ENCODE peak calls at places on chromosomes 4 and X, in nine cellular contexts. X is tibial artery, Y is kidney epithelial cell, Z is AG04450, T is neural progenitor cell, F is choroid plexus epithelial cell, G is keratinocyte, V is A549, P is right lobe of liver. U is an unnamed sample.

GRCh38 chr4:173370130-173370476 is 651 bp upstream of the SAP30 start:
- DNase-seq in X (peak), Y (no peak), Z (no peak), T (no peak), F (no peak), G (no peak), V (peak), P (peak), U (no peak)

GRCh38 chr4:5812506-5813229 is 80.2 kb downstream of the CRMP1 start:
- DNase-seq in X (peak), Y (peak), Z (peak), T (peak), F (peak), G (peak), V (peak), P (no peak), U (peak)

GRCh38 chr4:38160487-38161207 is 200.4 kb downstream of the PTTG2 start:
- DNase-seq in X (no peak), Y (peak), Z (peak), T (peak), F (peak), G (peak), V (peak), P (no peak), U (peak)

GRCh38 chr4:123674752-123675151 is 278.2 kb downstream of the SPRY1 start:
- DNase-seq in X (no peak), Y (no peak), Z (no peak), T (no peak), F (no peak), G (no peak), V (no peak), P (no peak), U (no peak)

GRCh38 chrX:24150051-24150790 is 692 bp downstream of the ZFX start:
- DNase-seq in X (peak), Y (peak), Z (peak), T (peak), F (peak), G (no peak), V (peak), P (peak), U (peak)

GRCh38 chrX:100072286-100072685 is 337.8 kb downstream of the PCDH19 start:
- DNase-seq in X (no peak), Y (no peak), Z (no peak), T (no peak), F (no peak), G (no peak), V (no peak), P (no peak), U (peak)

GRCh38 chrX:110310896-110311295 is 7.0 kb downstream of the AMMECR1 start:
- DNase-seq in X (no peak), Y (no peak), Z (no peak), T (no peak), F (no peak), G (no peak), V (no peak), P (no peak), U (peak)

GRCh38 chrX:1224954-1225353 is 12.5 kb upstream of the CRLF2 start:
- DNase-seq in X (no peak), Y (no peak), Z (no peak), T (peak), F (no peak), G (no peak), V (no peak), P (no peak), U (no peak)

GRCh38 chr4:141283563-141283962 is 62.9 kb downstream of the ZNF330 start:
- DNase-seq in X (no peak), Y (no peak), Z (no peak), T (no peak), F (no peak), G (no peak), V (no peak), P (no peak), U (no peak)

GRCh38 chr4:20266215-20267082 is 14.7 kb downstream of the SLIT2 start:
- DNase-seq in X (no peak), Y (no peak), Z (no peak), T (no peak), F (no peak), G (peak), V (no peak), P (no peak), U (peak)

GRCh38 chr4:87069037-87069742 is 134.4 kb downstream of the AFF1 start:
- DNase-seq in X (no peak), Y (no peak), Z (no peak), T (no peak), F (no peak), G (no peak), V (no peak), P (no peak), U (no peak)

GRCh38 chr4:54101190-54102041 is 1.5 kb downstream of the GSX2 start:
- DNase-seq in X (no peak), Y (no peak), Z (no peak), T (peak), F (no peak), G (no peak), V (no peak), P (no peak), U (no peak)

DNA sequence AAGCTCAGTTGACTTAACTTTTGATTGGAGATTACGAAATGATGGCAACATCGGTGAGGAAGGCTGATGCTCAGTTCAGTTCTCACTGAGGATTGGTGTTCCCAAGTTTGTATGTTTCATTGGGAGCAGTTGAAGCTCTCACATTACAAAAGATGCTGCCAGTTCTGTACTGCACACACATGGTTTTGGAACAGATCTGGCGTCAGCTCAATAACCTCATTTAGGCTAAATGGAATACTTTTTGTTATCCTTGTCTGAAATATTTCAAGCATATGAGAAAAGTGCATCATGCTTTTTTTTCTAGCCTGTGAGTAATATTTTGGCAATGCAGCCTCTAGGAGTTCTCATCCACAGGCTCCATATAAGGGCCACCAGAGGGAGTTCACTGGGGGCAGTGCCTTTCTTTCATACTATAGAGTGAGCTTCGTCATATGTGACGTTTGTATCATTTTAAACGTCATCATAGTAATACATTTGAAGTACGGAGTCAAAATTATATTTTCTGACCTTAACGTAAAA is 4.1 kb downstream of the ENPEP start:
- DNase-seq in X (no peak), Y (no peak), Z (peak), T (no peak), F (peak), G (no peak), V (no peak), P (no peak), U (peak)
- TF ChIP-seq CTCF in X (no peak), Y (peak), Z (peak), T (peak), F (peak), G (no peak), V (no peak), P (no peak), U (peak)

DNA sequence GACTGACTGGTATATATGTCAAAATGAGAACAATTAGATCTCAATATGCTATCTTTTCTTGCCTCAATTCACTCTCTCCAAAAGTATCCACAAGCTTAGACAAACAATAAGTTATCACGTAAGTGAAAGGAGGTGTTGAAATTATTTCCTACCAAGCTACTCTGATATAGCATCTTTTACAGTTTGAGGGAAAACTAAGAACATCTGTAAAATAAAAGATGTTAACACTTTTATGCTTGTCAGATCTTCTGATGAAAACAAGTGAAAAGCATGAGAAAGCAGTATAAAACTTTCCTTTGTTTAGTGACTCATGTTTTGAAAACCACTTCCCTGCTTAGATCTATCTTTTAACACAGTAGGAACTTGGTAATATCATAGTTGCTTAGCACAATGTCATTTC is 8.4 kb upstream of the MAB21L2 start:
- DNase-seq in X (no peak), Y (peak), Z (no peak), T (no peak), F (peak), G (no peak), V (no peak), P (no peak), U (peak)
- H3K4me3 ChIP-seq in X (no peak), Y (no peak), Z (no peak), T (no peak), F (no peak), G (no peak), V (no peak), P (no peak), U (no peak)

DNA sequence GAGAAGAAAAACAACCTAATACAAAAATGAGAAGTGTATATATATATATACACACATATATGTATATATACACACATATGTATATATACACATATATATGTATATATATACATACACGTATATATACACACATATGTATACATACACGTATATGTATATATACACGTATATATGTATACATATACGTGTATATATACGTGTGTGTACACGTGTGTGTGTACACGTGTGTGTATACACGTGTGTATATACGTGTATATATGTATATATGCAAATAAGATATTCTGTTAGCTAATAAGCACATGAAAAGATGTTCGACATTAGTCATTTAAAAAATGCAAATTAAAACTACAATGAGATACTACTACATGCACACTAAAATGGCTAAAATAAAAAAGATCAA is 92.7 kb upstream of the MAGEA10 start:
- DNase-seq in X (no peak), Y (no peak), Z (no peak), T (no peak), F (no peak), G (no peak), V (no peak), P (no peak), U (no peak)
- TF ChIP-seq CTCF in X (no peak), Y (no peak), Z (no peak), T (no peak), F (no peak), G (no peak), V (no peak), P (no peak), U (no peak)

DNA sequence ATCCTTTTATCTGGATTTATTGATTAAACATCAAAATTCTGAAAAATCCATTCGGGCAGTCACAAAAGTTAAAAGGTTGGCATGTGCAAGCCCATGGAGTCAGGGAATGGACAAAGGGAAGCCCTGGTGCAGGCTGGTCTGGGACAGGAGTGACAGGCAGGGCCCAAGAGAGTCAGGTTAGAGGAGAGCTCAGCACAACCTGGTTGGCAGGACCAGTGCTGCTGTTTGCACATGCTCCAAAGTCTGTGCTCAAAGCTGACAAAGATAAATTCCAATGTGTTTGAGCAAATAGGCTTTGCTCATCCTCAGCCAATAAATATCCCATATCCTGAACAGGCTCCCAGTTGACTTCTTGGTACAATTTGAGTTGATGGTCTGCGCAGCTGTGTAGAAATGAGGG is 1008.3 kb upstream of the TENM3 start:
- DNase-seq in X (no peak), Y (no peak), Z (no peak), T (no peak), F (no peak), G (no peak), V (no peak), P (no peak), U (no peak)
- H3K4me3 ChIP-seq in X (no peak), Y (no peak), Z (no peak), T (no peak), F (no peak), G (no peak), V (no peak), P (no peak), U (no peak)

DNA sequence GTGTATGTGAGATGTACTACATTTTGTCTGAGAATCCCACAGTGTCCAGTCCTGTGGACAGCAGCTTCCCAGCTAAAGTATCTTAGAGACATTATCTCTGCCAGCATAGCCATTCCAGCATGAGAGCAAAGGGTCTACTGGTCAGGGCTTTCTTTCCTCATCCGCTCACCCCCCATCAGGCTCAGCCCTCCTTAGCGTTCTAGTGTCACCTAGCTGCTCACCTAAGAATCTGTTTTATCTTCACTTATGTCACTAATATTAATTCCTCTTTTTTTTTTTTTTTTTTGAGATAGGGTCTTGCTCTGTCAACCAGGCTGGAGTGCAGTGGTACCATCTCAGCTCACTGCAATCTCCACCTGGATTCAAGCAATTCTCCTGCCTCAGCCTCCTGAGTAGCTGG is 15.6 kb downstream of the RUFY3 start:
- DNase-seq in X (no peak), Y (no peak), Z (no peak), T (no peak), F (no peak), G (no peak), V (no peak), P (no peak), U (no peak)
- TF ChIP-seq CTCF in X (no peak), Y (no peak), Z (no peak), T (no peak), F (no peak), G (no peak), V (no peak), P (no peak), U (no peak)

DNA sequence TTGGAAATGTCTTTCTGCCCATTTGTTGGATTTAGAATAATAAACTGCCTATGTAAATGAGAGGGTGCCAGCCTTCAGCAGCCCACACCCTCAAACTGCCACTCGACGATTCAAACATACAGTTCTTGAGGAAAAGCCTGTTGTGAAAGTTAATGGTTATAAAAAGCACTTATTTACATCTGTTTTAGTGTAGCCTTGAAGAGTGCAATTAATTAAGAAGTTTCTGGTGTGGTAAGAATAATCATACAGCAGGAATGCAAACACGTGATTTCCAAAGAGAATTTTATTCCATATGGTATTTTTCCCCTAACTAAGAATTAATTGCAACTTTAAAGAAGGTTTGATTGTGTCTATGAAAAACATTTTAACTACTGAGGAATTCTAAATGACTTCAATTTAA is 176.3 kb upstream of the PITX2 start:
- DNase-seq in X (no peak), Y (no peak), Z (no peak), T (no peak), F (no peak), G (no peak), V (no peak), P (no peak), U (no peak)
- H3K4me3 ChIP-seq in X (no peak), Y (no peak), Z (no peak), T (no peak), F (no peak), G (no peak), V (no peak), P (no peak), U (no peak)